ENCODE peak calls at places on chromosomes 1 and 21, in seven cellular contexts. D is HCT116, V is H1, H is SK-N-SH, G is HepG2, L is GM12878, Z is K562. J is an unnamed sample.

GRCh38 chr1:65164633-65165032 is 16.6 kb downstream of the AK4 start:
- DNase-seq in D (no peak), V (no peak), H (no peak), G (peak; percentile 65), L (no peak), Z (no peak), J (no peak)

GRCh38 chr1:19484793-19485361 is 462 bp downstream of the CAPZB start:
- DNase-seq in D (no peak), V (peak; percentile 77), H (peak; percentile 76), G (no peak), L (no peak), Z (peak; percentile 95), J (peak; percentile 15)

GRCh38 chr1:162914601-162915000 is 53.6 kb upstream of the CCDC190 start:
- DNase-seq in D (no peak), V (no peak), H (no peak), G (no peak), L (no peak), Z (no peak), J (no peak)

GRCh38 chr1:215835951-215836350 is 268.8 kb downstream of the KCTD3 start:
- DNase-seq in D (no peak), V (no peak), H (no peak), G (no peak), L (no peak), Z (no peak), J (no peak)

GRCh38 chr1:85936470-85936869 is 220.1 kb downstream of the COL24A1 start:
- DNase-seq in D (no peak), V (no peak), H (no peak), G (no peak), L (no peak), Z (no peak), J (no peak)

GRCh38 chr21:46424621-46425020 is 34.1 kb upstream of the DIP2A start:
- DNase-seq in D (no peak), V (no peak), H (no peak), G (no peak), L (no peak), Z (no peak), J (no peak)

GRCh38 chr1:193058529-193059281 is 455 bp downstream of the UCHL5 start:
- DNase-seq in D (no peak), V (peak; percentile 49), H (peak; percentile 26), G (peak; percentile 35), L (peak; percentile 62), Z (peak; percentile 51), J (peak; percentile 68)

GRCh38 chr1:207954104-207954503 is 43.2 kb upstream of the CD34 start:
- DNase-seq in D (no peak), V (no peak), H (no peak), G (no peak), L (no peak), Z (no peak), J (no peak)

GRCh38 chr1:41876533-41877445 is 41.9 kb downstream of the HIVEP3 start:
- DNase-seq in D (no peak), V (no peak), H (no peak), G (no peak), L (no peak), Z (no peak), J (no peak)

GRCh38 chr1:182809414-182809957 is 19.9 kb downstream of the NPL start:
- DNase-seq in D (no peak), V (no peak), H (no peak), G (no peak), L (no peak), Z (no peak), J (no peak)

GRCh38 chr21:33362044-33362555 is 37.3 kb downstream of the IFNAR1 start:
- DNase-seq in D (no peak), V (peak; percentile 70), H (no peak), G (no peak), L (no peak), Z (no peak), J (peak; percentile 92)

GRCh38 chr1:7561331-7561921 is 209.7 kb upstream of the VAMP3 start:
- DNase-seq in D (no peak), V (peak; percentile 86), H (peak; percentile 69), G (no peak), L (no peak), Z (peak; percentile 67), J (no peak)

GRCh38 chr1:154609398-154610380 is 1.7 kb upstream of the ADAR start:
- DNase-seq in D (peak; percentile 34), V (peak; percentile 66), H (no peak), G (no peak), L (no peak), Z (no peak), J (no peak)

GRCh38 chr21:45294509-45295291 is 7.0 kb upstream of the POFUT2 start:
- DNase-seq in D (no peak), V (peak; percentile 62), H (peak; percentile 25), G (no peak), L (no peak), Z (no peak), J (no peak)

GRCh38 chr1:94418664-94419655 is 771 bp downstream of the ABCD3 start:
- DNase-seq in D (no peak), V (no peak), H (peak; percentile 72), G (no peak), L (no peak), Z (no peak), J (no peak)

GRCh38 chr21:44556879-44557278 is 1.7 kb downstream of the KRTAP10-3 start:
- DNase-seq in D (no peak), V (no peak), H (no peak), G (no peak), L (no peak), Z (no peak), J (no peak)

GRCh38 chr1:229894535-229894934 is 172.5 kb upstream of the GALNT2 start:
- DNase-seq in D (no peak), V (no peak), H (no peak), G (no peak), L (no peak), Z (no peak), J (no peak)

DNA sequence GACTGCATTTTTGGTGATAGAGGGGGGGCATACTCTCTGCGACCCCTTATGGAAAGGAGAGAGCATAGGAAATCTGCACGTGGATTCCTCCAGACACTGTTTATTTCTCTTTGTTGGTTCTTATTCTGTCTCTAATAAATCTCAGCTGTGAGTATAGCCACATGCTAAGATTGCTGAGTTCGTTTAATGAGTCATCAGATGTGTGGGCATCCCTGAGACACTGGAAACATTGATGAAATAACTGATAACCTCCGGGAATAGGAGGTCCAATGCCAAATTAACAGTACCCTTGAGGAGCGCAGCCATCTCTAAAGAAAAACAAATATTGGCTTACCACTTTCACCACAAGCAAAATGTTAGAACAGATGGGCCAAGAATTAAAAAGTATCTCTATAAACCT is 880.2 kb upstream of the NEGR1 start:
- DNase-seq in D (no peak), V (no peak), H (no peak), G (no peak), L (no peak), Z (no peak), J (no peak)
- TF ChIP-seq JUND in D (no peak), V (no peak), H (no peak), G (no peak), L (no peak), Z (no peak), J (no peak)

DNA sequence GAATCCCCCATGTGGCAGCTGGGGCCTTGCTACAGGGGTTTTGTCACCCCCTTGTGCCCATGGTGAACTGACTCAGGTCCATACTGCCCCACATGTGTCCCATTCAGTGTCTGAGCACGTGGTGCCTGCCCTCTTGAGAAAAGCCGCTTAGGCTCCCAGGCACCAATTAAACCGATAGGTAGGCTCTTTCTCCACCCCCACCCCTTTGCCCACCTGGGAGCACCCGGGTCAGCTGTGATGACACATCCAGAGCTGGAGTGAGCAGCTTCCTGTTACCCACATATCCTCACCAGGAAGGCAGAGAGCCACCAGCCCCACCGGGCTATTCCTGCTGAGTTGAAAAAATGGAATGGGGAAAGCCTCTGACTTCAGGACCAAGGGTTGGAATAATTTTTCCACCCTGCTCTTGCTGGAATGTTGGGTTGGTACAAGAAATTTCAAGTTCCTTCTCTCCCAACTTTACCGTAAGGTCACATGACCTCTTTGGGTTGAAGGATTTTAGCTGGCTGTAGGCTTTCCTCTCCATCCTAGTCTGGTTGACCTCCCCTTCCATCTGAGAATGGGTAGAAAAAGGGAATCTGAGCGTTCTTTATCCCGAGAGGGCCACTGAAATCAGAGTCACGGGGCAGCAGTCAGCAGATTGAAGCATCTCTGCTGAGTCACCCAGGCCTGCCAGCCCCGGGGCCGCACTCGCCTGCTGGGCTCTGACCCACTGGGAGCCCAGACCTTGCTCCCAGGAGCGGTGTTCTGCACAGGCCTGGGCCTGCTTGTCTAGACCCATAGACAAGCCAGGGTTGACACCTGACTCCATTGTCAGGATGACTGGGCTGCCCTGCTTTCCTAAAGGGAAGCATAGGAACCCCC is 30.8 kb downstream of the TMCC2 start:
- DNase-seq in D (no peak), V (no peak), H (no peak), G (no peak), L (no peak), Z (peak; percentile 50), J (no peak)
- TF ChIP-seq JUND in D (peak; percentile 16), V (no peak), H (no peak), G (no peak), L (no peak), Z (no peak), J (no peak)

DNA sequence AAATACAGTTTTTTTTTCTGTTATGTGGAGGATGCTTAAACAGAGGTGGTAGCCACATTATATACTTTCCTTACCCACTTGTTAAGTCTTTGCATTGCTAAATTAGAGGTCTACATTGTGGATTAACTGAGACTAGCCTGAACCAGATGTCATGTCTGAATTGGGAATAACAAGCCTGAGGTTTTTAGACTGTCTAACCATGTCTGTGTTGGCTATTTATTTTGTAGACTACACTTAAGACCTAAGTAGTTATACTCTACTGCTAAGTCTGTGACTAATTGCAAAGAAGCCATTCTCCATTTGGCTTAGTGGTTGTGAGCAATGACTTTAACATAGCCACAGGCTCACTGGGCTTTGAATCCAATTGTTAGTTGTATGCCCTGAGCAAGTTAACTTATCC is 45.4 kb downstream of the CDC14A start:
- DNase-seq in D (no peak), V (no peak), H (no peak), G (no peak), L (no peak), Z (no peak), J (no peak)
- TF ChIP-seq JUND in D (no peak), V (no peak), H (no peak), G (no peak), L (no peak), Z (no peak), J (no peak)

GRCh38 chr1:78762113-78762512 is 112.5 kb downstream of the IFI44 start:
- DNase-seq in D (no peak), V (no peak), H (no peak), G (no peak), L (no peak), Z (no peak), J (no peak)

GRCh38 chr1:78758493-78758892 is 108.9 kb downstream of the IFI44 start:
- DNase-seq in D (no peak), V (no peak), H (no peak), G (no peak), L (no peak), Z (no peak), J (no peak)

GRCh38 chr1:78765489-78765888 is 115.9 kb downstream of the IFI44 start:
- DNase-seq in D (no peak), V (no peak), H (no peak), G (no peak), L (no peak), Z (no peak), J (no peak)

GRCh38 chr1:78755986-78756385 is 106.4 kb downstream of the IFI44 start:
- DNase-seq in D (no peak), V (no peak), H (no peak), G (no peak), L (no peak), Z (no peak), J (no peak)

DNA sequence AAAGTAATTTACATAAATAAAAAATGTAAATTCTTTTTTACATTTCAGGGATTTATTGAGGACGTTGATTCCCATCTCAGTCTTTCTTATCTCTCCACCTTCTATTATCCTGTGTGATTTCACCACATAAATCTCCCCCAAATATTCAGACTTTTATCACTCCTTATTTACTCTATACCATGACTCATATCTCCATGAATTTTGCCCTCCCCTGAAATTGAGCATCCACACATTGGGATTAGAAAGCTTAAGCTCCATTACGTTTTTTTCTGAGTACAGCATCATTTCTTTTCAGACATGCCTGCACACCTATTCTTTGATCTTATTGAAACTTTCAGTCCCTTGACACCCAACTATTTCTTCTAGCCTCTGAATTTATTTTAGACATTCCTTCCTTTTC is 111.2 kb downstream of the IFI44 start:
- DNase-seq in D (no peak), V (no peak), H (no peak), G (no peak), L (no peak), Z (no peak), J (no peak)
- TF ChIP-seq JUND in D (no peak), V (no peak), H (no peak), G (no peak), L (no peak), Z (no peak), J (no peak)